ENCODE peak calls at places on chromosomes 11 and 22, in nine cellular contexts. One of them, this sample, is unnamed.

GRCh38 chr22:31734512-31734911 is 15.4 kb downstream of the PRR14L start:
- DNase-seq in substantia nigra: no peak
- DNase-seq in adipocyte: peak; percentile 61
- DNase-seq in H1: no peak
- DNase-seq in activated T-cell treated with anti-CD3 and anti-CD28 coated beads, Interleukin-2, amount 50 U/mL, for 4 hours: no peak
- DNase-seq in naive B cell: no peak
- DNase-seq in amygdala: no peak
- DNase-seq in NCI-H1092 treated with DMSO at 0.1 percent for 48 hours: no peak
- DNase-seq in endothelial cell: no peak
- DNase-seq in this sample: no peak

GRCh38 chr11:101707477-101707876 is 123.7 kb upstream of the TRPC6 start:
- DNase-seq in substantia nigra: no peak
- DNase-seq in adipocyte: peak; percentile 38
- DNase-seq in H1: no peak
- DNase-seq in activated T-cell treated with anti-CD3 and anti-CD28 coated beads, Interleukin-2, amount 50 U/mL, for 4 hours: no peak
- DNase-seq in naive B cell: no peak
- DNase-seq in amygdala: no peak
- DNase-seq in NCI-H1092 treated with DMSO at 0.1 percent for 48 hours: no peak
- DNase-seq in endothelial cell: no peak
- DNase-seq in this sample: no peak

GRCh38 chr11:702731-703461 is 3.1 kb upstream of the EPS8L2 start:
- DNase-seq in substantia nigra: peak; percentile 70
- DNase-seq in adipocyte: no peak
- DNase-seq in H1: no peak
- DNase-seq in activated T-cell treated with anti-CD3 and anti-CD28 coated beads, Interleukin-2, amount 50 U/mL, for 4 hours: no peak
- DNase-seq in naive B cell: no peak
- DNase-seq in amygdala: no peak
- DNase-seq in NCI-H1092 treated with DMSO at 0.1 percent for 48 hours: no peak
- DNase-seq in endothelial cell: no peak
- DNase-seq in this sample: no peak

GRCh38 chr11:10633261-10633660 is 60.3 kb downstream of the IRAG1 start:
- DNase-seq in substantia nigra: no peak
- DNase-seq in adipocyte: no peak
- DNase-seq in H1: no peak
- DNase-seq in activated T-cell treated with anti-CD3 and anti-CD28 coated beads, Interleukin-2, amount 50 U/mL, for 4 hours: no peak
- DNase-seq in naive B cell: no peak
- DNase-seq in amygdala: no peak
- DNase-seq in NCI-H1092 treated with DMSO at 0.1 percent for 48 hours: no peak
- DNase-seq in endothelial cell: no peak
- DNase-seq in this sample: no peak

GRCh38 chr11:12602421-12602820 is 71.8 kb upstream of the TEAD1 start:
- DNase-seq in substantia nigra: no peak
- DNase-seq in adipocyte: no peak
- DNase-seq in H1: no peak
- DNase-seq in activated T-cell treated with anti-CD3 and anti-CD28 coated beads, Interleukin-2, amount 50 U/mL, for 4 hours: no peak
- DNase-seq in naive B cell: no peak
- DNase-seq in amygdala: no peak
- DNase-seq in NCI-H1092 treated with DMSO at 0.1 percent for 48 hours: no peak
- DNase-seq in endothelial cell: no peak
- DNase-seq in this sample: no peak

GRCh38 chr11:135008001-135008405 is 596.0 kb upstream of the B3GAT1 start:
- DNase-seq in substantia nigra: no peak
- DNase-seq in adipocyte: no peak
- DNase-seq in H1: no peak
- DNase-seq in activated T-cell treated with anti-CD3 and anti-CD28 coated beads, Interleukin-2, amount 50 U/mL, for 4 hours: no peak
- DNase-seq in naive B cell: no peak
- DNase-seq in amygdala: no peak
- DNase-seq in NCI-H1092 treated with DMSO at 0.1 percent for 48 hours: peak; percentile 76
- DNase-seq in endothelial cell: no peak
- DNase-seq in this sample: no peak

GRCh38 chr22:49724893-49725489 is 102.7 kb downstream of the BRD1 start:
- DNase-seq in substantia nigra: peak; percentile 72
- DNase-seq in adipocyte: peak; percentile 27
- DNase-seq in H1: peak; percentile 92
- DNase-seq in activated T-cell treated with anti-CD3 and anti-CD28 coated beads, Interleukin-2, amount 50 U/mL, for 4 hours: peak; percentile 66
- DNase-seq in naive B cell: peak; percentile 27
- DNase-seq in amygdala: peak; percentile 15
- DNase-seq in NCI-H1092 treated with DMSO at 0.1 percent for 48 hours: peak; percentile 25
- DNase-seq in endothelial cell: peak; percentile 92
- DNase-seq in this sample: peak; percentile 65

GRCh38 chr11:46944356-46944755 is 7.8 kb downstream of the CSTPP1 start:
- DNase-seq in substantia nigra: no peak
- DNase-seq in adipocyte: no peak
- DNase-seq in H1: no peak
- DNase-seq in activated T-cell treated with anti-CD3 and anti-CD28 coated beads, Interleukin-2, amount 50 U/mL, for 4 hours: no peak
- DNase-seq in naive B cell: no peak
- DNase-seq in amygdala: no peak
- DNase-seq in NCI-H1092 treated with DMSO at 0.1 percent for 48 hours: no peak
- DNase-seq in endothelial cell: no peak
- DNase-seq in this sample: no peak

GRCh38 chr11:1504164-1504563 is 17.6 kb upstream of the MOB2 start:
- DNase-seq in substantia nigra: no peak
- DNase-seq in adipocyte: no peak
- DNase-seq in H1: no peak
- DNase-seq in activated T-cell treated with anti-CD3 and anti-CD28 coated beads, Interleukin-2, amount 50 U/mL, for 4 hours: no peak
- DNase-seq in naive B cell: no peak
- DNase-seq in amygdala: no peak
- DNase-seq in NCI-H1092 treated with DMSO at 0.1 percent for 48 hours: no peak
- DNase-seq in endothelial cell: no peak
- DNase-seq in this sample: no peak